ENCODE peak calls at places on chromosomes 2 and 18, in four cellular contexts. Q, I, H and V are unnamed samples. For H3K4me1, the result is how much of the 10 kb centered on the place peaks cover.

GRCh38 chr2:159399716-159400525 is 113.4 kb upstream of the WDSUB1 start:
- DNase-seq in Q (no peak), I (no peak), H (no peak), V (no peak)

GRCh38 chr2:31979966-31980365 is 30.8 kb downstream of the MEMO1 start:
- DNase-seq in Q (no peak), I (no peak), H (no peak), V (no peak)

GRCh38 chr2:187783446-187783845 is 229.2 kb upstream of the TFPI start:
- DNase-seq in Q (no peak), I (no peak), H (no peak), V (no peak)

GRCh38 chr2:32627441-32627900 is 379 bp upstream of the TTC27 start:
- DNase-seq in Q (no peak), I (no peak), H (peak), V (peak)

GRCh38 chr2:98463551-98463971 is 18.9 kb downstream of the INPP4A start:
- DNase-seq in Q (no peak), I (no peak), H (no peak), V (no peak)

GRCh38 chr2:191635333-191636234 is 42.4 kb upstream of the NABP1 start:
- DNase-seq in Q (no peak), I (no peak), H (no peak), V (no peak)

GRCh38 chr2:206230060-206230890 is 44.2 kb upstream of the ZDBF2 start:
- DNase-seq in Q (no peak), I (no peak), H (no peak), V (no peak)

GRCh38 chr2:234679766-234680687 is 183.1 kb upstream of the ARL4C start:
- DNase-seq in Q (peak), I (peak), H (no peak), V (peak)

GRCh38 chr2:219362524-219363164 is 25.1 kb downstream of the DNPEP start:
- DNase-seq in Q (no peak), I (no peak), H (peak), V (no peak)

GRCh38 chr2:239190921-239191885 is 209.6 kb downstream of the HDAC4 start:
- DNase-seq in Q (no peak), I (peak), H (no peak), V (peak)

GRCh38 chr2:62465741-62466500 is 40.1 kb downstream of the TMEM17 start:
- DNase-seq in Q (no peak), I (no peak), H (no peak), V (no peak)

GRCh38 chr2:5546176-5546575 is 146.0 kb upstream of the SOX11 start:
- DNase-seq in Q (no peak), I (no peak), H (no peak), V (no peak)

GRCh38 chr2:172770887-172771286 is 35.2 kb downstream of the RAPGEF4 start:
- DNase-seq in Q (no peak), I (no peak), H (no peak), V (no peak)

GRCh38 chr2:60267122-60267521 is 286.3 kb downstream of the BCL11A start:
- DNase-seq in Q (no peak), I (no peak), H (no peak), V (no peak)

GRCh38 chr2:201271917-201272316 is 11.6 kb downstream of the CASP8 start:
- DNase-seq in Q (no peak), I (no peak), H (no peak), V (no peak)

GRCh38 chr2:221104391-221104811 is 467.7 kb downstream of the EPHA4 start:
- DNase-seq in Q (no peak), I (peak), H (peak), V (peak)

GRCh38 chr2:98463081-98463481 is 18.4 kb downstream of the INPP4A start:
- DNase-seq in Q (no peak), I (no peak), H (no peak), V (no peak)

GRCh38 chr2:117360586-117360985 is 453.9 kb upstream of the DDX18 start:
- DNase-seq in Q (no peak), I (no peak), H (no peak), V (no peak)

GRCh38 chr18:76349067-76349715 is 145.9 kb downstream of the ZNF516 start:
- DNase-seq in Q (peak), I (peak), H (peak), V (peak)

GRCh38 chr2:238060542-238061309 is at the start of gene SCLY:
- DNase-seq in Q (peak), I (peak), H (peak), V (peak)

GRCh38 chr18:74492259-74492658 is 3.9 kb upstream of the CNDP2 start:
- DNase-seq in Q (no peak), I (no peak), H (no peak), V (no peak)

GRCh38 chr2:20913460-20913859 is 90.6 kb upstream of the LDAH start:
- DNase-seq in Q (peak), I (no peak), H (peak), V (no peak)

GRCh38 chr2:172285760-172286159 is 141.6 kb upstream of the ITGA6 start:
- DNase-seq in Q (no peak), I (no peak), H (no peak), V (no peak)

GRCh38 chr18:35451032-35451431 is 46.7 kb downstream of the INO80C start:
- DNase-seq in Q (no peak), I (no peak), H (no peak), V (no peak)

GRCh38 chr18:66587430-66587829 is 16.5 kb downstream of the CDH19 start:
- DNase-seq in Q (no peak), I (no peak), H (no peak), V (no peak)

GRCh38 chr2:240510513-240511210 is 47.1 kb downstream of the ANKMY1 start:
- DNase-seq in Q (peak), I (peak), H (no peak), V (no peak)

GRCh38 chr2:68838641-68839040 is 32.6 kb downstream of the BMP10 start:
- DNase-seq in Q (no peak), I (no peak), H (no peak), V (no peak)

GRCh38 chr2:220334210-220334609 is 706.8 kb downstream of the SLC4A3 start:
- DNase-seq in Q (no peak), I (no peak), H (no peak), V (no peak)

GRCh38 chr2:48722391-48722790 is 33.1 kb downstream of the LHCGR start:
- DNase-seq in Q (no peak), I (no peak), H (no peak), V (no peak)

GRCh38 chr2:207258191-207258991 is 92.6 kb upstream of the KLF7 start:
- DNase-seq in Q (no peak), I (no peak), H (peak), V (peak)

GRCh38 chr2:172249986-172250385 is 147.3 kb upstream of the DLX2 start:
- DNase-seq in Q (no peak), I (no peak), H (no peak), V (no peak)

GRCh38 chr2:170271340-170271739 is 93.4 kb downstream of the MYO3B start:
- DNase-seq in Q (no peak), I (no peak), H (peak), V (no peak)

GRCh38 chr18:48230459-48231113 is 178.6 kb downstream of the ZBTB7C start:
- DNase-seq in Q (no peak), I (peak), H (peak), V (peak)

GRCh38 chr2:162833345-162833744 is 5.2 kb downstream of the KCNH7 start:
- DNase-seq in Q (no peak), I (no peak), H (no peak), V (no peak)

GRCh38 chr2:950627-950992 is at the start of gene SNTG2:
- DNase-seq in Q (no peak), I (no peak), H (peak), V (peak)

GRCh38 chr2:48471048-48471474 is 58.9 kb upstream of the STON1 start:
- DNase-seq in Q (no peak), I (no peak), H (peak), V (no peak)

GRCh38 chr18:34494359-34494696 is 215.8 kb upstream of the DTNA start:
- DNase-seq in Q (no peak), I (no peak), H (peak), V (no peak)

GRCh38 chr18:44241041-44241440 is 439.6 kb upstream of the SETBP1 start:
- DNase-seq in Q (no peak), I (no peak), H (no peak), V (no peak)

GRCh38 chr2:5666798-5667197 is 25.4 kb upstream of the SOX11 start:
- DNase-seq in Q (no peak), I (no peak), H (no peak), V (no peak)

GRCh38 chr2:121321476-121321875 is 36.5 kb upstream of the TFCP2L1 start:
- DNase-seq in Q (peak), I (peak), H (no peak), V (no peak)
- H3K4me1 ChIP-seq in Q (under half), I (under half), H (under half), V (under half)

GRCh38 chr2:157897106-157897971 is 21.2 kb upstream of the ACVR1 start:
- DNase-seq in Q (no peak), I (no peak), H (no peak), V (no peak)
- H3K4me1 ChIP-seq in Q (under half), I (under half), H (under half), V (under half)

GRCh38 chr2:96143848-96144480 is 1.3 kb downstream of the DUSP2 start:
- DNase-seq in Q (no peak), I (no peak), H (no peak), V (peak)
- H3K4me1 ChIP-seq in Q (under half), I (under half), H (under half), V (under half)

GRCh38 chr2:26768759-26769500 is 4.8 kb downstream of the SLC35F6 start:
- DNase-seq in Q (no peak), I (peak), H (peak), V (peak)
- H3K4me1 ChIP-seq in Q (half or more), I (half or more), H (under half), V (half or more)

GRCh38 chr2:74846481-74846880 is 12.6 kb downstream of the HK2 start:
- DNase-seq in Q (no peak), I (no peak), H (no peak), V (no peak)

GRCh38 chr2:74849228-74849892 is 15.4 kb downstream of the HK2 start:
- DNase-seq in Q (no peak), I (no peak), H (peak), V (peak)

GRCh38 chr2:74845991-74846390 is 12.1 kb downstream of the HK2 start:
- DNase-seq in Q (no peak), I (no peak), H (no peak), V (no peak)

GRCh38 chr2:74845217-74845751 is 11.4 kb downstream of the HK2 start:
- DNase-seq in Q (peak), I (peak), H (peak), V (peak)

GRCh38 chr2:74847075-74847858 is 13.3 kb downstream of the HK2 start:
- DNase-seq in Q (no peak), I (no peak), H (no peak), V (no peak)
- H3K4me1 ChIP-seq in Q (half or more), I (under half), H (half or more), V (half or more)

GRCh38 chr2:66548422-66548821 is 113.5 kb downstream of the MEIS1 start:
- DNase-seq in Q (no peak), I (no peak), H (no peak), V (no peak)

GRCh38 chr2:66550826-66551225 is 115.9 kb downstream of the MEIS1 start:
- DNase-seq in Q (no peak), I (no peak), H (no peak), V (no peak)

GRCh38 chr2:66545227-66545626 is 110.3 kb downstream of the MEIS1 start:
- DNase-seq in Q (no peak), I (no peak), H (no peak), V (no peak)

GRCh38 chr2:66547113-66547512 is 112.2 kb downstream of the MEIS1 start:
- DNase-seq in Q (no peak), I (no peak), H (no peak), V (no peak)

DNA sequence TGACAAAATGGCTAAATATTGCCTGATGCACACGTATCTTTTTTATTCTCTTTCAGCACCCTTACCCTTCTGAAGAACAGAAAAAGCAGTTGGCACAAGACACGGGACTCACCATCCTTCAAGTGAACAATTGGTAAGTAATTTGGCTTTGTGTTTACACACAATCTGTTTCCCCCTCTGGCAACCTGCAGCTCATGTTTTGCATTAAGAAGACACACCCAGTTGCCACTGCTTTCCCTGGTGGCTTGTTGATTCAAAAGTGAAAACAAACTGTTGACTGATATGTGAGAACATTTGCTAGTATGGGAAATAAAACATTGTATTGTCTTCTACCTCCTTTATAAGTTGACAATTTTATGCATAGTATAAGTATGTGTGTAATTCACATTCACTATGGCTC is 113.0 kb downstream of the MEIS1 start:
- DNase-seq in Q (no peak), I (no peak), H (no peak), V (no peak)
- H3K4me1 ChIP-seq in Q (half or more), I (under half), H (under half), V (under half)

GRCh38 chr2:167264380-167264779 is 376.1 kb downstream of the XIRP2 start:
- DNase-seq in Q (no peak), I (no peak), H (peak), V (no peak)
- H3K4me1 ChIP-seq in Q (under half), I (under half), H (under half), V (under half)

GRCh38 chr2:107197601-107198000 is 311.6 kb upstream of the ST6GAL2 start:
- DNase-seq in Q (no peak), I (no peak), H (no peak), V (no peak)

GRCh38 chr2:107202962-107203591 is 317.1 kb upstream of the ST6GAL2 start:
- DNase-seq in Q (no peak), I (no peak), H (no peak), V (no peak)
- H3K4me1 ChIP-seq in Q (under half), I (under half), H (under half), V (under half)